ENCODE peak calls at places on chromosomes 2 and 18, in eight cellular contexts. One of them, this sample, is unnamed.

GRCh38 chr2:15155959-15156574 is 405.1 kb downstream of the NBAS start:
- DNase-seq in T-helper 1 cell: no peak
- DNase-seq in activated CD8-positive, alpha-beta memory T cell treated with anti-CD3 and anti-CD28 coated beads, Interleukin-2, amount 50 U/mL, for 4 hours: no peak
- DNase-seq in foreskin keratinocyte: no peak
- DNase-seq in KG1: no peak
- DNase-seq in germinal center: no peak
- DNase-seq in endodermal cell: peak; percentile 67
- DNase-seq in astrocyte of the spinal cord: no peak
- DNase-seq in this sample: no peak

GRCh38 chr2:226427538-226428307 is 371.9 kb downstream of the IRS1 start:
- DNase-seq in T-helper 1 cell: no peak
- DNase-seq in germinal center: no peak
- DNase-seq in astrocyte of the spinal cord: peak; percentile 95
- DNase-seq in endodermal cell: no peak
- DNase-seq in KG1: no peak
- DNase-seq in activated CD8-positive, alpha-beta memory T cell treated with anti-CD3 and anti-CD28 coated beads, Interleukin-2, amount 50 U/mL, for 4 hours: no peak
- DNase-seq in foreskin keratinocyte: peak; percentile 95
- DNase-seq in this sample: no peak

GRCh38 chr2:162919111-162919510 is 80.5 kb upstream of the KCNH7 start:
- DNase-seq in germinal center: no peak
- DNase-seq in KG1: no peak
- DNase-seq in T-helper 1 cell: no peak
- DNase-seq in foreskin keratinocyte: no peak
- DNase-seq in endodermal cell: no peak
- DNase-seq in astrocyte of the spinal cord: no peak
- DNase-seq in activated CD8-positive, alpha-beta memory T cell treated with anti-CD3 and anti-CD28 coated beads, Interleukin-2, amount 50 U/mL, for 4 hours: no peak
- DNase-seq in this sample: no peak

GRCh38 chr18:48116873-48117630 is 186.6 kb upstream of the SMAD2 start:
- DNase-seq in activated CD8-positive, alpha-beta memory T cell treated with anti-CD3 and anti-CD28 coated beads, Interleukin-2, amount 50 U/mL, for 4 hours: no peak
- DNase-seq in T-helper 1 cell: no peak
- DNase-seq in germinal center: no peak
- DNase-seq in foreskin keratinocyte: no peak
- DNase-seq in KG1: no peak
- DNase-seq in endodermal cell: no peak
- DNase-seq in astrocyte of the spinal cord: no peak
- DNase-seq in this sample: no peak

GRCh38 chr2:55771612-55772011 is 78.0 kb upstream of the PNPT1 start:
- DNase-seq in endodermal cell: no peak
- DNase-seq in T-helper 1 cell: no peak
- DNase-seq in foreskin keratinocyte: no peak
- DNase-seq in activated CD8-positive, alpha-beta memory T cell treated with anti-CD3 and anti-CD28 coated beads, Interleukin-2, amount 50 U/mL, for 4 hours: no peak
- DNase-seq in astrocyte of the spinal cord: peak; percentile 67
- DNase-seq in KG1: no peak
- DNase-seq in germinal center: no peak
- DNase-seq in this sample: no peak

GRCh38 chr2:184468826-184469225 is 129.5 kb upstream of the ZNF804A start:
- DNase-seq in activated CD8-positive, alpha-beta memory T cell treated with anti-CD3 and anti-CD28 coated beads, Interleukin-2, amount 50 U/mL, for 4 hours: no peak
- DNase-seq in germinal center: no peak
- DNase-seq in astrocyte of the spinal cord: no peak
- DNase-seq in endodermal cell: no peak
- DNase-seq in foreskin keratinocyte: no peak
- DNase-seq in T-helper 1 cell: no peak
- DNase-seq in KG1: no peak
- DNase-seq in this sample: no peak

GRCh38 chr18:36600548-36600947 is 228.3 kb downstream of the TPGS2 start:
- DNase-seq in foreskin keratinocyte: no peak
- DNase-seq in activated CD8-positive, alpha-beta memory T cell treated with anti-CD3 and anti-CD28 coated beads, Interleukin-2, amount 50 U/mL, for 4 hours: no peak
- DNase-seq in germinal center: no peak
- DNase-seq in endodermal cell: peak; percentile 4
- DNase-seq in KG1: no peak
- DNase-seq in astrocyte of the spinal cord: no peak
- DNase-seq in T-helper 1 cell: no peak
- DNase-seq in this sample: no peak

GRCh38 chr2:33380001-33380609 is 96.3 kb upstream of the RASGRP3 start:
- DNase-seq in T-helper 1 cell: no peak
- DNase-seq in endodermal cell: no peak
- DNase-seq in foreskin keratinocyte: no peak
- DNase-seq in activated CD8-positive, alpha-beta memory T cell treated with anti-CD3 and anti-CD28 coated beads, Interleukin-2, amount 50 U/mL, for 4 hours: no peak
- DNase-seq in germinal center: no peak
- DNase-seq in KG1: no peak
- DNase-seq in astrocyte of the spinal cord: no peak
- DNase-seq in this sample: no peak

GRCh38 chr2:203383038-203383437 is 54.8 kb downstream of the ABI2 start:
- DNase-seq in endodermal cell: no peak
- DNase-seq in T-helper 1 cell: no peak
- DNase-seq in KG1: no peak
- DNase-seq in foreskin keratinocyte: no peak
- DNase-seq in activated CD8-positive, alpha-beta memory T cell treated with anti-CD3 and anti-CD28 coated beads, Interleukin-2, amount 50 U/mL, for 4 hours: no peak
- DNase-seq in germinal center: no peak
- DNase-seq in astrocyte of the spinal cord: no peak
- DNase-seq in this sample: no peak

GRCh38 chr2:16059393-16060016 is 119.2 kb downstream of the MYCN start:
- DNase-seq in endodermal cell: no peak
- DNase-seq in germinal center: no peak
- DNase-seq in T-helper 1 cell: no peak
- DNase-seq in astrocyte of the spinal cord: no peak
- DNase-seq in KG1: no peak
- DNase-seq in activated CD8-positive, alpha-beta memory T cell treated with anti-CD3 and anti-CD28 coated beads, Interleukin-2, amount 50 U/mL, for 4 hours: no peak
- DNase-seq in foreskin keratinocyte: no peak
- DNase-seq in this sample: no peak

GRCh38 chr18:70376914-70377258 is 88.0 kb downstream of the SOCS6 start:
- DNase-seq in germinal center: no peak
- DNase-seq in endodermal cell: no peak
- DNase-seq in KG1: no peak
- DNase-seq in activated CD8-positive, alpha-beta memory T cell treated with anti-CD3 and anti-CD28 coated beads, Interleukin-2, amount 50 U/mL, for 4 hours: no peak
- DNase-seq in foreskin keratinocyte: no peak
- DNase-seq in astrocyte of the spinal cord: no peak
- DNase-seq in T-helper 1 cell: no peak
- DNase-seq in this sample: peak; percentile 62

GRCh38 chr2:196549052-196549451 is 90.5 kb upstream of the CCDC150 start:
- DNase-seq in T-helper 1 cell: no peak
- DNase-seq in astrocyte of the spinal cord: no peak
- DNase-seq in endodermal cell: no peak
- DNase-seq in germinal center: no peak
- DNase-seq in KG1: no peak
- DNase-seq in foreskin keratinocyte: no peak
- DNase-seq in activated CD8-positive, alpha-beta memory T cell treated with anti-CD3 and anti-CD28 coated beads, Interleukin-2, amount 50 U/mL, for 4 hours: no peak
- DNase-seq in this sample: no peak

GRCh38 chr18:5456577-5457466 is 87.0 kb downstream of the EPB41L3 start:
- DNase-seq in endodermal cell: peak; percentile 81
- DNase-seq in astrocyte of the spinal cord: peak; percentile 73
- DNase-seq in foreskin keratinocyte: peak; percentile 23
- DNase-seq in germinal center: no peak
- DNase-seq in T-helper 1 cell: no peak
- DNase-seq in KG1: no peak
- DNase-seq in activated CD8-positive, alpha-beta memory T cell treated with anti-CD3 and anti-CD28 coated beads, Interleukin-2, amount 50 U/mL, for 4 hours: no peak
- DNase-seq in this sample: no peak

GRCh38 chr2:168697668-168698121 is 104.7 kb upstream of the NOSTRIN start:
- DNase-seq in astrocyte of the spinal cord: peak; percentile 57
- DNase-seq in T-helper 1 cell: no peak
- DNase-seq in KG1: no peak
- DNase-seq in activated CD8-positive, alpha-beta memory T cell treated with anti-CD3 and anti-CD28 coated beads, Interleukin-2, amount 50 U/mL, for 4 hours: no peak
- DNase-seq in foreskin keratinocyte: peak; percentile 76
- DNase-seq in germinal center: no peak
- DNase-seq in endodermal cell: peak; percentile 57
- DNase-seq in this sample: no peak

GRCh38 chr2:59425292-59425691 is 1128.2 kb downstream of the BCL11A start:
- DNase-seq in endodermal cell: no peak
- DNase-seq in T-helper 1 cell: no peak
- DNase-seq in activated CD8-positive, alpha-beta memory T cell treated with anti-CD3 and anti-CD28 coated beads, Interleukin-2, amount 50 U/mL, for 4 hours: no peak
- DNase-seq in germinal center: no peak
- DNase-seq in KG1: no peak
- DNase-seq in astrocyte of the spinal cord: no peak
- DNase-seq in foreskin keratinocyte: peak; percentile 63
- DNase-seq in this sample: no peak

GRCh38 chr2:64654993-64655666 is 1.4 kb upstream of the SERTAD2 start:
- DNase-seq in KG1: peak; percentile 52
- DNase-seq in T-helper 1 cell: no peak
- DNase-seq in activated CD8-positive, alpha-beta memory T cell treated with anti-CD3 and anti-CD28 coated beads, Interleukin-2, amount 50 U/mL, for 4 hours: no peak
- DNase-seq in germinal center: no peak
- DNase-seq in foreskin keratinocyte: no peak
- DNase-seq in endodermal cell: no peak
- DNase-seq in astrocyte of the spinal cord: peak; percentile 38
- DNase-seq in this sample: no peak

GRCh38 chr2:170878061-170878460 is 51.0 kb upstream of the GORASP2 start:
- DNase-seq in KG1: no peak
- DNase-seq in T-helper 1 cell: no peak
- DNase-seq in endodermal cell: no peak
- DNase-seq in germinal center: no peak
- DNase-seq in astrocyte of the spinal cord: peak; percentile 17
- DNase-seq in activated CD8-positive, alpha-beta memory T cell treated with anti-CD3 and anti-CD28 coated beads, Interleukin-2, amount 50 U/mL, for 4 hours: no peak
- DNase-seq in foreskin keratinocyte: peak; percentile 60
- DNase-seq in this sample: no peak

GRCh38 chr2:151922845-151923666 is 94.8 kb upstream of the ARL5A start:
- DNase-seq in T-helper 1 cell: no peak
- DNase-seq in endodermal cell: no peak
- DNase-seq in activated CD8-positive, alpha-beta memory T cell treated with anti-CD3 and anti-CD28 coated beads, Interleukin-2, amount 50 U/mL, for 4 hours: no peak
- DNase-seq in foreskin keratinocyte: peak; percentile 62
- DNase-seq in KG1: peak; percentile 9
- DNase-seq in germinal center: no peak
- DNase-seq in astrocyte of the spinal cord: no peak
- DNase-seq in this sample: peak; percentile 72

GRCh38 chr2:40285391-40285790 is 166.5 kb downstream of the SLC8A1 start:
- DNase-seq in KG1: no peak
- DNase-seq in astrocyte of the spinal cord: no peak
- DNase-seq in germinal center: no peak
- DNase-seq in T-helper 1 cell: no peak
- DNase-seq in endodermal cell: no peak
- DNase-seq in activated CD8-positive, alpha-beta memory T cell treated with anti-CD3 and anti-CD28 coated beads, Interleukin-2, amount 50 U/mL, for 4 hours: no peak
- DNase-seq in foreskin keratinocyte: no peak
- DNase-seq in this sample: no peak

GRCh38 chr18:70245941-70246537 is 40.6 kb upstream of the RTTN start:
- DNase-seq in astrocyte of the spinal cord: no peak
- DNase-seq in foreskin keratinocyte: no peak
- DNase-seq in germinal center: no peak
- DNase-seq in activated CD8-positive, alpha-beta memory T cell treated with anti-CD3 and anti-CD28 coated beads, Interleukin-2, amount 50 U/mL, for 4 hours: no peak
- DNase-seq in T-helper 1 cell: no peak
- DNase-seq in KG1: no peak
- DNase-seq in endodermal cell: no peak
- DNase-seq in this sample: no peak

GRCh38 chr2:235910067-235910466 is 258.1 kb downstream of the GBX2 start:
- DNase-seq in KG1: no peak
- DNase-seq in activated CD8-positive, alpha-beta memory T cell treated with anti-CD3 and anti-CD28 coated beads, Interleukin-2, amount 50 U/mL, for 4 hours: no peak
- DNase-seq in germinal center: peak; percentile 4
- DNase-seq in astrocyte of the spinal cord: no peak
- DNase-seq in T-helper 1 cell: no peak
- DNase-seq in endodermal cell: peak; percentile 28
- DNase-seq in foreskin keratinocyte: no peak
- DNase-seq in this sample: no peak

GRCh38 chr2:72895759-72896281 is 8.6 kb downstream of the SPR start:
- DNase-seq in activated CD8-positive, alpha-beta memory T cell treated with anti-CD3 and anti-CD28 coated beads, Interleukin-2, amount 50 U/mL, for 4 hours: no peak
- DNase-seq in endodermal cell: peak; percentile 55
- DNase-seq in foreskin keratinocyte: peak; percentile 67
- DNase-seq in KG1: no peak
- DNase-seq in astrocyte of the spinal cord: no peak
- DNase-seq in T-helper 1 cell: no peak
- DNase-seq in germinal center: no peak
- DNase-seq in this sample: no peak

GRCh38 chr2:126781206-126781605 is 117.5 kb upstream of the TEX51 start:
- DNase-seq in endodermal cell: no peak
- DNase-seq in astrocyte of the spinal cord: no peak
- DNase-seq in T-helper 1 cell: no peak
- DNase-seq in germinal center: no peak
- DNase-seq in foreskin keratinocyte: no peak
- DNase-seq in KG1: no peak
- DNase-seq in activated CD8-positive, alpha-beta memory T cell treated with anti-CD3 and anti-CD28 coated beads, Interleukin-2, amount 50 U/mL, for 4 hours: no peak
- DNase-seq in this sample: no peak

GRCh38 chr2:237497009-237497819 is 10.2 kb downstream of the MLPH start:
- DNase-seq in astrocyte of the spinal cord: no peak
- DNase-seq in germinal center: no peak
- DNase-seq in foreskin keratinocyte: no peak
- DNase-seq in activated CD8-positive, alpha-beta memory T cell treated with anti-CD3 and anti-CD28 coated beads, Interleukin-2, amount 50 U/mL, for 4 hours: no peak
- DNase-seq in T-helper 1 cell: no peak
- DNase-seq in endodermal cell: peak; percentile 75
- DNase-seq in KG1: no peak
- DNase-seq in this sample: no peak

GRCh38 chr18:2994603-2995432 is 18.1 kb downstream of the LPIN2 start:
- DNase-seq in activated CD8-positive, alpha-beta memory T cell treated with anti-CD3 and anti-CD28 coated beads, Interleukin-2, amount 50 U/mL, for 4 hours: peak; percentile 62
- DNase-seq in KG1: no peak
- DNase-seq in germinal center: peak; percentile 52
- DNase-seq in foreskin keratinocyte: no peak
- DNase-seq in astrocyte of the spinal cord: no peak
- DNase-seq in T-helper 1 cell: peak; percentile 58
- DNase-seq in endodermal cell: peak; percentile 73
- DNase-seq in this sample: no peak

GRCh38 chr2:162537651-162538050 is 193.7 kb downstream of the GCA start:
- DNase-seq in KG1: no peak
- DNase-seq in endodermal cell: no peak
- DNase-seq in germinal center: no peak
- DNase-seq in T-helper 1 cell: no peak
- DNase-seq in foreskin keratinocyte: no peak
- DNase-seq in astrocyte of the spinal cord: peak; percentile 36
- DNase-seq in activated CD8-positive, alpha-beta memory T cell treated with anti-CD3 and anti-CD28 coated beads, Interleukin-2, amount 50 U/mL, for 4 hours: no peak
- DNase-seq in this sample: no peak

GRCh38 chr18:70321616-70322015 is 32.8 kb downstream of the SOCS6 start:
- DNase-seq in KG1: no peak
- DNase-seq in T-helper 1 cell: no peak
- DNase-seq in foreskin keratinocyte: no peak
- DNase-seq in astrocyte of the spinal cord: no peak
- DNase-seq in endodermal cell: no peak
- DNase-seq in germinal center: no peak
- DNase-seq in activated CD8-positive, alpha-beta memory T cell treated with anti-CD3 and anti-CD28 coated beads, Interleukin-2, amount 50 U/mL, for 4 hours: no peak
- DNase-seq in this sample: no peak

This sample was measured in left lobe of liver.